ENCODE peak calls at places on chromosomes 3 and 15, in five cellular contexts. Q is DMS79; U is Caki2; V is stimulated activated CD4-positive, alpha-beta T cell treated with anti-CD3 and anti-CD28 coated beads, Interleukin-2, amount 100 ng/mL, for 48 hours; S is stimulated activated CD8-positive, alpha-beta memory T cell treated with anti-CD3 and anti-CD28 coated beads, Interleukin-15, amount 100 ng/mL, for 24 hours. F is an unnamed sample.

GRCh38 chr3:173920386-173920785 is 522.8 kb downstream of the NLGN1 start:
- DNase-seq in Q (peak; percentile 85), U (peak; percentile 48), V (no peak), S (no peak), F (no peak)

GRCh38 chr3:186839874-186840641 is 2.5 kb upstream of the ADIPOQ start:
- DNase-seq in Q (no peak), U (no peak), V (no peak), S (no peak), F (no peak)

GRCh38 chr3:164416491-164417222 is 661.6 kb downstream of the SI start:
- DNase-seq in Q (no peak), U (no peak), V (no peak), S (no peak), F (no peak)

GRCh38 chr15:66986951-66987350 is 78.5 kb upstream of the SMAD3 start:
- DNase-seq in Q (no peak), U (no peak), V (no peak), S (no peak), F (no peak)

GRCh38 chr15:91861223-91861622 is 7.7 kb downstream of the SLCO3A1 start:
- DNase-seq in Q (no peak), U (no peak), V (no peak), S (no peak), F (no peak)

GRCh38 chr15:89383635-89384604 is 49.3 kb upstream of the POLG start:
- DNase-seq in Q (peak; percentile 79), U (peak; percentile 83), V (no peak), S (no peak), F (peak; percentile 98)

GRCh38 chr15:28273468-28273867 is 48.5 kb downstream of the HERC2 start:
- DNase-seq in Q (no peak), U (no peak), V (no peak), S (no peak), F (no peak)

GRCh38 chr15:71678191-71678590 is 132.2 kb upstream of the NR2E3 start:
- DNase-seq in Q (no peak), U (no peak), V (no peak), S (no peak), F (no peak)

GRCh38 chr3:195773956-195774537 is 37.7 kb downstream of the MUC4 start:
- DNase-seq in Q (no peak), U (no peak), V (no peak), S (no peak), F (no peak)

GRCh38 chr3:102156426-102156825 is 278.4 kb upstream of the ZPLD1 start:
- DNase-seq in Q (no peak), U (peak; percentile 87), V (no peak), S (no peak), F (no peak)

GRCh38 chr3:127373701-127374625 is 86.1 kb upstream of the PRR20G start:
- DNase-seq in Q (no peak), U (no peak), V (peak; percentile 13), S (no peak), F (no peak)

GRCh38 chr15:63223463-63223862 is 34.1 kb downstream of the RAB8B start:
- DNase-seq in Q (no peak), U (no peak), V (no peak), S (no peak), F (no peak)

GRCh38 chr15:33201376-33202189 is 7.1 kb upstream of the FMN1 start:
- DNase-seq in Q (peak; percentile 7), U (peak; percentile 90), V (peak; percentile 50), S (peak; percentile 14), F (no peak)

GRCh38 chr3:8954938-8955763 is 8.1 kb downstream of the RAD18 start:
- DNase-seq in Q (no peak), U (no peak), V (no peak), S (no peak), F (peak; percentile 49)

GRCh38 chr15:85362436-85363048 is 17.9 kb upstream of the AKAP13 start:
- DNase-seq in Q (no peak), U (no peak), V (no peak), S (no peak), F (no peak)

GRCh38 chr3:12489832-12490231 is 5.6 kb downstream of the TSEN2 start:
- DNase-seq in Q (no peak), U (no peak), V (no peak), S (no peak), F (no peak)

GRCh38 chr3:9778102-9778501 is 8.4 kb upstream of the CAMK1 start:
- DNase-seq in Q (no peak), U (no peak), V (no peak), S (no peak), F (no peak)

GRCh38 chr15:30001592-30001991 is 81.2 kb upstream of the GOLGA8J start:
- DNase-seq in Q (no peak), U (no peak), V (no peak), S (no peak), F (no peak)

GRCh38 chr3:155130001-155130400 is 49.9 kb downstream of the MME start:
- DNase-seq in Q (no peak), U (no peak), V (no peak), S (no peak), F (no peak)

GRCh38 chr3:13887746-13888300 is 8.0 kb upstream of the WNT7A start:
- DNase-seq in Q (no peak), U (no peak), V (no peak), S (no peak), F (peak; percentile 17)

GRCh38 chr3:142844339-142844977 is 44.4 kb downstream of the PCOLCE2 start:
- DNase-seq in Q (no peak), U (peak; percentile 61), V (no peak), S (no peak), F (no peak)

GRCh38 chr3:69012836-69013255 is 638 bp downstream of the EOGT start:
- DNase-seq in Q (no peak), U (no peak), V (no peak), S (no peak), F (peak; percentile 23)

GRCh38 chr15:63372753-63373152 is 8.9 kb downstream of the CA12 start:
- DNase-seq in Q (no peak), U (peak; percentile 96), V (no peak), S (no peak), F (no peak)

GRCh38 chr3:45026038-45026437 is at the start of gene CLEC3B:
- DNase-seq in Q (no peak), U (no peak), V (no peak), S (no peak), F (no peak)

GRCh38 chr15:72161351-72162132 is 36.0 kb downstream of the GRAMD2A start:
- DNase-seq in Q (no peak), U (no peak), V (no peak), S (no peak), F (no peak)

F was measured in mesothelial cell of epicardium.